ENCODE peak calls at places on chromosome 15, in ten cellular contexts. Q is A549, K is AG04450, U is AG04449, X is thyroid gland, C is Panc1, B is spleen, N is Peyer's patch, H is OCI-LY7, L is osteoblast. S is an unnamed sample.
A peak's percentile ranks its signal among the peaks of the same experiment; 100 is the strongest.

GRCh38 chr15:87981969-87982368 is 274.6 kb downstream of the NTRK3 start:
- DNase-seq in Q (no peak), K (no peak), U (no peak), X (no peak), C (no peak), B (no peak), N (no peak), H (no peak), L (no peak), S (no peak)

GRCh38 chr15:61503383-61503969 is 274.4 kb upstream of the RORA start:
- DNase-seq in Q (no peak), K (no peak), U (no peak), X (no peak), C (no peak), B (no peak), N (no peak), H (no peak), L (no peak), S (no peak)

GRCh38 chr15:85337398-85338074 is 42.9 kb upstream of the AKAP13 start:
- DNase-seq in Q (no peak), K (no peak), U (no peak), X (no peak), C (no peak), B (no peak), N (no peak), H (no peak), L (no peak), S (no peak)

GRCh38 chr15:87167055-87167454 is 1087.4 kb downstream of the AGBL1 start:
- DNase-seq in Q (no peak), K (no peak), U (no peak), X (no peak), C (no peak), B (no peak), N (no peak), H (no peak), L (no peak), S (no peak)

GRCh38 chr15:42137461-42138261 is 18.8 kb downstream of the PLA2G4F start:
- DNase-seq in Q (peak; percentile 43), K (no peak), U (no peak), X (peak; percentile 28), C (no peak), B (peak; percentile 40), N (no peak), H (peak; percentile 66), L (peak; percentile 57), S (no peak)

GRCh38 chr15:89486726-89487050 is 9.7 kb downstream of the RHCG start:
- DNase-seq in Q (no peak), K (no peak), U (no peak), X (peak; percentile 8), C (no peak), B (no peak), N (peak; percentile 36), H (no peak), L (no peak), S (no peak)

GRCh38 chr15:33871911-33872760 is 96.2 kb upstream of the CHRM5 start:
- DNase-seq in Q (no peak), K (no peak), U (no peak), X (no peak), C (no peak), B (no peak), N (no peak), H (no peak), L (no peak), S (no peak)

GRCh38 chr15:45635191-45635638 is 386 bp downstream of the SQOR start:
- DNase-seq in Q (peak; percentile 36), K (no peak), U (no peak), X (peak; percentile 74), C (no peak), B (peak; percentile 94), N (peak; percentile 86), H (peak; percentile 27), L (no peak), S (no peak)

GRCh38 chr15:55915876-55916567 is 77.4 kb downstream of the NEDD4 start:
- DNase-seq in Q (no peak), K (no peak), U (no peak), X (no peak), C (no peak), B (no peak), N (no peak), H (no peak), L (no peak), S (no peak)

GRCh38 chr15:55914446-55914845 is 79.0 kb downstream of the NEDD4 start:
- DNase-seq in Q (no peak), K (no peak), U (no peak), X (no peak), C (no peak), B (no peak), N (no peak), H (no peak), L (no peak), S (no peak)

GRCh38 chr15:55917881-55918296 is 75.5 kb downstream of the NEDD4 start:
- DNase-seq in Q (peak; percentile 49), K (peak; percentile 89), U (peak; percentile 67), X (peak; percentile 16), C (peak; percentile 86), B (no peak), N (no peak), H (peak; percentile 22), L (peak; percentile 59), S (peak; percentile 75)

GRCh38 chr15:55915221-55915620 is 78.2 kb downstream of the NEDD4 start:
- DNase-seq in Q (no peak), K (no peak), U (no peak), X (no peak), C (no peak), B (no peak), N (no peak), H (no peak), L (no peak), S (no peak)

GRCh38 chr15:55916666-55917409 is 76.6 kb downstream of the NEDD4 start:
- DNase-seq in Q (no peak), K (peak; percentile 67), U (peak; percentile 66), X (peak; percentile 48), C (no peak), B (no peak), N (no peak), H (no peak), L (peak; percentile 43), S (peak; percentile 62)
- H3K4me3 ChIP-seq in Q (peak overlapping the region; percentile 47), K (peak overlapping the region; percentile 61), U (peak overlapping the region; percentile 49), X (peak overlapping the region; percentile 16), C (peak overlapping the region; percentile 21), B (no peak overlapping the region), N (no peak overlapping the region), H (no peak overlapping the region), L (peak overlapping the region; percentile 67), S (peak overlapping the region; percentile 38)

GRCh38 chr15:99682455-99682854 is 50.8 kb downstream of the LYSMD4 start:
- DNase-seq in Q (no peak), K (peak; percentile 69), U (peak; percentile 57), X (no peak), C (no peak), B (no peak), N (no peak), H (peak; percentile 8), L (peak; percentile 30), S (peak; percentile 53)
- TF ChIP-seq CTCF in Q (no peak), K (no peak), U (no peak), X (no peak), C (no peak), B (no peak), N (no peak), H (no peak), L (no peak), S (no peak)

GRCh38 chr15:44129911-44130310 is 65.2 kb downstream of the FRMD5 start:
- DNase-seq in Q (no peak), K (no peak), U (no peak), X (no peak), C (no peak), B (no peak), N (no peak), H (no peak), L (no peak), S (no peak)

GRCh38 chr15:44130778-44131177 is 64.3 kb downstream of the FRMD5 start:
- DNase-seq in Q (no peak), K (no peak), U (no peak), X (no peak), C (no peak), B (no peak), N (no peak), H (no peak), L (no peak), S (no peak)

GRCh38 chr15:44128443-44128842 is 66.6 kb downstream of the FRMD5 start:
- DNase-seq in Q (no peak), K (no peak), U (no peak), X (no peak), C (no peak), B (no peak), N (no peak), H (no peak), L (no peak), S (no peak)

GRCh38 chr15:44136991-44137477 is 58.0 kb downstream of the FRMD5 start:
- DNase-seq in Q (no peak), K (no peak), U (no peak), X (no peak), C (no peak), B (no peak), N (no peak), H (no peak), L (no peak), S (no peak)

DNA sequence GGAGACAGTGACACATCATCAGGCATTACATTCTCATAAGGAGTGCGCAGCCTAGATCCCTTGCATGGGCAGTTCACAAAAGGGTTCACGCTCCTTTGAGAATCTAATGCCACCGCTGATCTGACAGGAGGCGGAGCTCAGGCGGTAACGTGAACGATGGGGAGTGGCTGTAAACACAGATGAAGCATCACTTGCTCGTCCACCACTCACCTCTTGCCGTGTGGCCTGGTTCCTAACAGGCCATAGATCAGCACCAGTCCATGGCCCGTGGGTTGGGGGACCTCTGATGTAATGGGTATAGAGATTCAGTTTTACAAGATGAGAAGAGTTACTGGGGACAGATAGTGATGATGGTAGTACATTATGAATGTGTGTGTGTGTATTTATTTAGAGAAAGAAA is 63.0 kb downstream of the FRMD5 start:
- DNase-seq in Q (no peak), K (no peak), U (no peak), X (no peak), C (no peak), B (no peak), N (no peak), H (no peak), L (no peak), S (no peak)
- H3K4me3 ChIP-seq in Q (no peak overlapping the region), K (no peak overlapping the region), U (no peak overlapping the region), X (no peak overlapping the region), C (no peak overlapping the region), B (no peak overlapping the region), N (no peak overlapping the region), H (no peak overlapping the region), L (no peak overlapping the region), S (no peak overlapping the region)

DNA sequence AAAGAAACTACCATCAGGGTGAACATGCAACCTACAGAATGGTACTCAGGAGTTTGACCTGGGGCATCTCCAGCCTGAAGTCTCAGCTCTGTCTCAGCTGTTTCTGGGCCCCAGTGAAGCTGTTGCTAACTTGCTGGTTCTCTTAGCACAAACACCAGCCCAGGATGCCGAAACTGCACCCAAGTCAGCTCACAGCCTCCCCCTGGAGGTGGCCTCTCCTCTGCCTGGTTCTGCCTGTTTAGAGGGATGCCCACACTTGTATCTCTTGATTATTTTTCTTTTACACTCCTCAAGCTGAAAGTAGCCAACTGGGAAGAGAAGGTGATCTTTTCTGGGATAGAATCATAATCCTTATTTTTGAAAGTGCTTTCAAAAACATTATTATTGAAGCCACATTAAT is 289.0 kb upstream of the RASGRP1 start:
- DNase-seq in Q (no peak), K (no peak), U (no peak), X (no peak), C (no peak), B (no peak), N (no peak), H (peak; percentile 11), L (no peak), S (no peak)
- TF ChIP-seq CTCF in Q (no peak), K (peak; percentile 63), U (peak; percentile 64), X (no peak), C (peak; percentile 28), B (peak; percentile 34), N (peak; percentile 20), H (peak; percentile 58), L (peak; percentile 47), S (peak; percentile 43)